ENCODE peak calls at places on chromosomes 7 and 10, in five cellular contexts. One of them, this sample, is unnamed.

GRCh38 chr7:154892459-154892858 is 110.5 kb downstream of the PAXIP1 start:
- DNase-seq in K562: peak; percentile 74
- DNase-seq in GM12878: no peak
- DNase-seq in HepG2: no peak
- DNase-seq in H1: no peak
- DNase-seq in this sample: no peak

GRCh38 chr7:90828601-90829000 is 232.5 kb downstream of the CDK14 start:
- DNase-seq in K562: no peak
- DNase-seq in GM12878: no peak
- DNase-seq in HepG2: no peak
- DNase-seq in H1: no peak
- DNase-seq in this sample: no peak

GRCh38 chr7:29806131-29806792 is at the start of gene WIPF3:
- DNase-seq in K562: peak; percentile 88
- DNase-seq in GM12878: no peak
- DNase-seq in HepG2: no peak
- DNase-seq in H1: no peak
- DNase-seq in this sample: peak; percentile 7

GRCh38 chr7:151378496-151379192 is 31.2 kb downstream of the WDR86 start:
- DNase-seq in K562: no peak
- DNase-seq in GM12878: no peak
- DNase-seq in HepG2: no peak
- DNase-seq in H1: no peak
- DNase-seq in this sample: no peak

GRCh38 chr10:3172081-3172445 is 519 bp downstream of the PITRM1 start:
- DNase-seq in K562: no peak
- DNase-seq in GM12878: no peak
- DNase-seq in HepG2: peak; percentile 9
- DNase-seq in H1: no peak
- DNase-seq in this sample: peak; percentile 6

GRCh38 chr7:134514106-134514505 is 13.3 kb upstream of the AKR1B10 start:
- DNase-seq in K562: no peak
- DNase-seq in GM12878: no peak
- DNase-seq in HepG2: no peak
- DNase-seq in H1: no peak
- DNase-seq in this sample: no peak

GRCh38 chr10:14917827-14918226 is 36.1 kb downstream of the DCLRE1C start:
- DNase-seq in K562: no peak
- DNase-seq in GM12878: no peak
- DNase-seq in HepG2: no peak
- DNase-seq in H1: no peak
- DNase-seq in this sample: no peak

GRCh38 chr10:117250409-117250808 is 9.5 kb downstream of the SLC18A2 start:
- DNase-seq in K562: no peak
- DNase-seq in GM12878: no peak
- DNase-seq in HepG2: no peak
- DNase-seq in H1: no peak
- DNase-seq in this sample: no peak

GRCh38 chr7:123647106-123647730 is 8.4 kb upstream of the LMOD2 start:
- DNase-seq in K562: no peak
- DNase-seq in GM12878: no peak
- DNase-seq in HepG2: no peak
- DNase-seq in H1: no peak
- DNase-seq in this sample: no peak

GRCh38 chr7:73738612-73739386 is at the start of gene ABHD11:
- DNase-seq in K562: peak; percentile 99
- DNase-seq in GM12878: peak; percentile 90
- DNase-seq in HepG2: peak; percentile 85
- DNase-seq in H1: peak; percentile 97
- DNase-seq in this sample: peak; percentile 95

GRCh38 chr7:135728136-135728669 is at the start of gene SLC13A4:
- DNase-seq in K562: peak; percentile 96
- DNase-seq in GM12878: no peak
- DNase-seq in HepG2: no peak
- DNase-seq in H1: no peak
- DNase-seq in this sample: no peak

GRCh38 chr10:34916368-34916767 is 101.3 kb upstream of the PARD3 start:
- DNase-seq in K562: no peak
- DNase-seq in GM12878: no peak
- DNase-seq in HepG2: no peak
- DNase-seq in H1: no peak
- DNase-seq in this sample: no peak

GRCh38 chr7:45311597-45311996 is 154.0 kb downstream of the RAMP3 start:
- DNase-seq in K562: no peak
- DNase-seq in GM12878: no peak
- DNase-seq in HepG2: no peak
- DNase-seq in H1: no peak
- DNase-seq in this sample: no peak

GRCh38 chr10:70730955-70731354 is 54.2 kb downstream of the TBATA start:
- DNase-seq in K562: no peak
- DNase-seq in GM12878: no peak
- DNase-seq in HepG2: no peak
- DNase-seq in H1: no peak
- DNase-seq in this sample: no peak

GRCh38 chr10:47262606-47263295 is 37.2 kb upstream of the GDF10 start:
- DNase-seq in K562: no peak
- DNase-seq in GM12878: no peak
- DNase-seq in HepG2: peak; percentile 38
- DNase-seq in H1: no peak
- DNase-seq in this sample: no peak

GRCh38 chr10:112898540-112899395 is 51.3 kb upstream of the TCF7L2 start:
- DNase-seq in K562: no peak
- DNase-seq in GM12878: no peak
- DNase-seq in HepG2: peak; percentile 90
- DNase-seq in H1: peak; percentile 92
- DNase-seq in this sample: peak; percentile 75

GRCh38 chr10:127976701-127977367 is 69.9 kb downstream of the PTPRE start:
- DNase-seq in K562: no peak
- DNase-seq in GM12878: no peak
- DNase-seq in HepG2: no peak
- DNase-seq in H1: no peak
- DNase-seq in this sample: no peak

GRCh38 chr7:82593780-82594179 is 150.2 kb upstream of the CACNA2D1 start:
- DNase-seq in K562: no peak
- DNase-seq in GM12878: no peak
- DNase-seq in HepG2: no peak
- DNase-seq in H1: no peak
- DNase-seq in this sample: no peak

DNA sequence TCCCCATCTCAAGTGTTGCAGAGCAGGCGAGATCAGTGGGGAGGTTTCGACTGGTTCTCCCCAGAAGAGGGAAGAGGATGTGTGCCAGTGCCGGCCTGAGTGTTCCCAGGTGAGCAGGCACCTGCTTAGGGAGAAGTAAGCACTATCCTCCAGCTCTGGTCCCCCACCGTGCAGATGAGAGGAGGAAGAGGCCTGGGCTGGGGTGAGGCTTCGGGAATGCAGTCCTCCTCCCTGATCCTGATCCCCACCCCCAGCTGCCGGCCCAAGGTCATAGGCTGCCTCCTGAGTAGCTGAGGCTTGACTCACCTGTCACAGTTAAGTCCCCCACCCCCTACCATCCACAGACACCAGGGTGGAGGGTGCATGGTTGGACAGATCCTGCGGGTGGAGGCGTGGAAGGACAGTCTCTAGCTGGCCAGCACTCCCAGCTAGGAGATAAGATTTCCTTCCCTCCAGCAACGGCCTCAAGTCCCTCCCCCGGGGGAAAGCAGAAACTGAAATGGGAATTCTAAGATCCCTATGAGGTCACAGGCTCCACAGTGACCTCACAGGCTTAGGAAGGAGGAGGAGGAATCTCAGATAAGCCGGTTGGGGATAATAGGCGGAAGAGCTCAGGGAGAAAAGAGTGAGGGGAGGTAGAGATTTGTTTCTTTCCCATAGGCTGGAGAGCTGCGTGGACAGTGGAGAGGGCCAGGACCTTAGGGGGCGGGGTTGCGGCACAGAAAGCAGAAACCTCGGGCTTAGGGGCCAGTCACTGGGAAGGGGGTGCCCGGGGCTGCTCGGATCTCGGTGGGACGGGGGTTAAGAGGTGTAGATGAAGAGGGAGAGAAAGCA is 1.0 kb downstream of the LRCH4 start:
- DNase-seq in K562: peak; percentile 73
- DNase-seq in GM12878: no peak
- DNase-seq in HepG2: peak; percentile 35
- DNase-seq in H1: no peak
- DNase-seq in this sample: no peak
- TF ChIP-seq SRF in K562: no peak
- TF ChIP-seq SRF in GM12878: no peak
- TF ChIP-seq SRF in HepG2: no peak
- TF ChIP-seq SRF in H1: no peak
- TF ChIP-seq SRF in this sample: no peak

DNA sequence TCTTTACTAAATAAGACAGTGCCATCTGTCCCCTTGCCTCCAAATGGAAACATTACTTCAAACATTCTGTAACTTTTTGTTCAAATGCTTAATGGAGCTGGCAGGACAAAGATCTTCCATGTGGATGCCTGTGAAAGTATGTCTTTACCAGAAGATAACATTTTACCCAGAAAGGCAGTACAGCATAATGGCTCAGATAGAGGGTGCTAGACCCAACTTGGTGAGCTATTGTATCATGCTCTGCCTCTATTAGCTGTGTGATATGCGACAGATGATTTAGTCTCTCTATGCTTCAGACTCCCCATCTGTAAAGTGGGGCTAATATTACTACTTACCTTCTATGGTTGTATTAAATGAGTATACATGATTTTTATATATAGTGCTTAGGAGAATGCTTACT is 8.8 kb upstream of the SMKR1 start:
- DNase-seq in K562: no peak
- DNase-seq in GM12878: no peak
- DNase-seq in HepG2: no peak
- DNase-seq in H1: no peak
- DNase-seq in this sample: no peak
- TF ChIP-seq CTCF in K562: peak; percentile 21
- TF ChIP-seq CTCF in GM12878: peak; percentile 19
- TF ChIP-seq CTCF in HepG2: no peak
- TF ChIP-seq CTCF in H1: peak; percentile 20
- TF ChIP-seq CTCF in this sample: peak; percentile 33

GRCh38 chr10:124596914-124597676 is 135.5 kb downstream of the LHPP start:
- DNase-seq in K562: no peak
- DNase-seq in GM12878: no peak
- DNase-seq in HepG2: peak; percentile 66
- DNase-seq in H1: no peak
- DNase-seq in this sample: no peak
- TF ChIP-seq ATF3 in K562: no peak
- TF ChIP-seq ATF3 in GM12878: no peak
- TF ChIP-seq ATF3 in HepG2: no peak
- TF ChIP-seq ATF3 in H1: no peak
- TF ChIP-seq ATF3 in this sample: no peak

DNA sequence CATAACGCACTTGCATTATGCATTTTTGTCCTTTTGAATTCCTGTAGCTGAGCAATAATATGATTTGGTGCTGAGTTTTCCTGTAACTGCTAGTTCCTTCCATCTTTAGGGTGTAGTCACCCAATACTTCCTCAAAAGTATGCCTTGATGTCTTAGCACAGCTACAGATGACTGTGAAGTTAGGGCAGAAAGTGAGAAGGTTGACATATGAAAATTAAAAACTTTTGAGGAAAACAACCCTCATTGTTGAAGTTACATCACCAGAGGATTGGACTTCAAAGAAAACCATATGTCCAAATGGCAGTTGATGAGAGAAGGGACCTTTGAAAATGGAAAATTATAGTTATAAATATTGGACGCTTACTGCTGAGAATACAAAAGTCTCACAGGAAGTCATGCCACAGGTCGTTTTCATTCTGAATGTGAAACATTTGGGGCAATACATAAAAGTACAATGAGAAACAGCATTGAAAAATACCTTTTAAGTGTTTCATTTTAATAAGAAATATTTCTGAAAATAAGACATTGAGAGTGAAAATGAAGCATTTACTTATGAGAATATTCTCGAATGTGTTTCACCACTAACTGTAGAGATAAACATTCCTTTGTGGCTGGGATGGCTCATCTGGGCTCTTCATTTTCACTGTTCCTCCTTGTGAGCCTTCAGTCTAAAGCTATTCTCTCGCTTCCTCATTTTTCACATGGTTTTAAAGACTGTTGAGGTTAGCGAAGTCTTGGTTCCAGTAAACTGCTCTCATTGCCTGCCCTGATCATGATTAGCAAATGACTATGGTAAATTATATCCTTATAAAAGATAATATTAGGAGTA is 61.4 kb upstream of the NME8 start:
- DNase-seq in K562: no peak
- DNase-seq in GM12878: peak; percentile 91
- DNase-seq in HepG2: no peak
- DNase-seq in H1: no peak
- DNase-seq in this sample: no peak
- TF ChIP-seq SRF in K562: no peak
- TF ChIP-seq SRF in GM12878: no peak
- TF ChIP-seq SRF in HepG2: no peak
- TF ChIP-seq SRF in H1: no peak
- TF ChIP-seq SRF in this sample: no peak

GRCh38 chr7:31125171-31125570 is 73.1 kb downstream of the ADCYAP1R1 start:
- DNase-seq in K562: no peak
- DNase-seq in GM12878: no peak
- DNase-seq in HepG2: no peak
- DNase-seq in H1: no peak
- DNase-seq in this sample: no peak

GRCh38 chr7:31129067-31129466 is 77.0 kb downstream of the ADCYAP1R1 start:
- DNase-seq in K562: no peak
- DNase-seq in GM12878: no peak
- DNase-seq in HepG2: no peak
- DNase-seq in H1: no peak
- DNase-seq in this sample: no peak

GRCh38 chr7:31123726-31124125 is 71.6 kb downstream of the ADCYAP1R1 start:
- DNase-seq in K562: no peak
- DNase-seq in GM12878: no peak
- DNase-seq in HepG2: no peak
- DNase-seq in H1: no peak
- DNase-seq in this sample: no peak

GRCh38 chr7:31123317-31123716 is 71.2 kb downstream of the ADCYAP1R1 start:
- DNase-seq in K562: no peak
- DNase-seq in GM12878: no peak
- DNase-seq in HepG2: no peak
- DNase-seq in H1: no peak
- DNase-seq in this sample: no peak

DNA sequence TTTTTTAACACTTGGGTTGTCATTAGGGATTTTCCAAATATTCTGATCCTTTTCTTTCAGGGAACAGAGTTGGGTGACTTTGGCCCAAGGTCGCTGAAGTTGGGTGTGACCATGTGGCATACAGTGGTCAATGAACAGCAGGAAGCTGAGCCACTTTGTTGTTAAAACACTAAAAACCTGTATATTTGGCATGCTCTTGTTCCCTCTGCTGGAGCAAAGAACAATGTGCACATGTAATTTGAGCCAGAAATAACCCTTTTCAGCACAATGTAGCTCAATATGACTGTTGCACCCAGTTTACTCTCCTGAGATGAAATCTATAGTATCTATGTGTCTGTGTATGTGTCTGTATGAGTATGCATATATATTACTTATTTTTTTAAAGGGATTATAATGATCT is 74.9 kb downstream of the ADCYAP1R1 start:
- DNase-seq in K562: no peak
- DNase-seq in GM12878: no peak
- DNase-seq in HepG2: no peak
- DNase-seq in H1: no peak
- DNase-seq in this sample: no peak
- TF ChIP-seq CTCF in K562: peak; percentile 20
- TF ChIP-seq CTCF in GM12878: no peak
- TF ChIP-seq CTCF in HepG2: no peak
- TF ChIP-seq CTCF in H1: peak; percentile 2
- TF ChIP-seq CTCF in this sample: peak; percentile 41

This sample was measured in HCT116.